ENCODE peak calls at places on chromosomes 5 and 9, in six cellular contexts. K is SK-N-SH, Z is K562, Y is H1, J is HepG2, U is HCT116. A is an unnamed sample.

GRCh38 chr5:54581831-54582548 is 64.4 kb downstream of the SNX18 start:
- DNase-seq in U (no peak), J (no peak), Z (no peak), Y (no peak), K (no peak), A (no peak)

GRCh38 chr9:115757461-115757860 is 396.1 kb upstream of the PAPPA start:
- DNase-seq in J (no peak), Z (no peak), U (no peak), Y (no peak), K (no peak), A (no peak)

GRCh38 chr5:112534564-112534963 is 115.5 kb upstream of the EPB41L4A start:
- DNase-seq in K (no peak), Y (no peak), Z (no peak), J (no peak), U (no peak), A (no peak)

GRCh38 chr9:129322022-129322621 is 144.1 kb upstream of the IER5L start:
- DNase-seq in Z (no peak), K (no peak), Y (no peak), U (no peak), J (no peak), A (no peak)

GRCh38 chr5:674630-675011 is 18.5 kb downstream of the TPPP start:
- DNase-seq in K (no peak), Y (no peak), J (no peak), U (no peak), Z (no peak), A (no peak)

GRCh38 chr5:136056336-136056735 is 27.5 kb downstream of the TGFBI start:
- DNase-seq in K (no peak), J (no peak), Y (no peak), Z (no peak), U (no peak), A (no peak)

GRCh38 chr9:126612329-126612812 is 1.4 kb upstream of the LMX1B start:
- DNase-seq in U (no peak), K (peak), J (no peak), Z (no peak), Y (no peak), A (no peak)

GRCh38 chr9:122807271-122807900 is 7.5 kb downstream of the OR1K1 start:
- DNase-seq in J (no peak), U (no peak), Z (no peak), Y (no peak), K (no peak), A (no peak)

GRCh38 chr9:109776391-109776790 is 3.6 kb upstream of the PALM2AKAP2 start:
- DNase-seq in Z (no peak), Y (no peak), J (no peak), U (no peak), K (no peak), A (no peak)

GRCh38 chr9:37540634-37541033 is 35.5 kb downstream of the FBXO10 start:
- DNase-seq in Y (no peak), J (no peak), K (no peak), U (no peak), Z (no peak), A (no peak)

GRCh38 chr9:86298873-86299272 is 16.5 kb upstream of the ISCA1 start:
- DNase-seq in U (no peak), Y (no peak), K (no peak), Z (no peak), J (no peak), A (no peak)

GRCh38 chr5:111384220-111384619 is 128.1 kb downstream of the STARD4 start:
- DNase-seq in U (no peak), J (no peak), K (no peak), Y (no peak), Z (no peak), A (no peak)

GRCh38 chr5:92544042-92544441 is 1037.0 kb downstream of the NR2F1-AS1 start:
- DNase-seq in Y (no peak), Z (no peak), U (no peak), J (no peak), K (no peak), A (no peak)

GRCh38 chr5:57989378-57989777 is 470.5 kb downstream of the PLK2 start:
- DNase-seq in K (no peak), Z (no peak), Y (no peak), J (no peak), U (no peak), A (no peak)

GRCh38 chr9:130563797-130564196 is 15.6 kb upstream of the FUBP3 start:
- DNase-seq in Y (no peak), U (no peak), Z (no peak), J (no peak), K (no peak), A (no peak)

GRCh38 chr9:4519604-4520003 is 29.3 kb downstream of the SLC1A1 start:
- DNase-seq in U (no peak), K (no peak), Y (no peak), J (no peak), Z (peak), A (no peak)

GRCh38 chr9:4517274-4517673 is 27.0 kb downstream of the SLC1A1 start:
- DNase-seq in Z (no peak), J (no peak), Y (no peak), U (no peak), K (no peak), A (no peak)

GRCh38 chr9:4510546-4511322 is 20.5 kb downstream of the SLC1A1 start:
- DNase-seq in J (no peak), K (no peak), Z (no peak), Y (no peak), U (no peak), A (no peak)

GRCh38 chr9:4514252-4515128 is 24.2 kb downstream of the SLC1A1 start:
- DNase-seq in Y (peak), Z (no peak), U (no peak), J (no peak), K (no peak), A (peak)

DNA sequence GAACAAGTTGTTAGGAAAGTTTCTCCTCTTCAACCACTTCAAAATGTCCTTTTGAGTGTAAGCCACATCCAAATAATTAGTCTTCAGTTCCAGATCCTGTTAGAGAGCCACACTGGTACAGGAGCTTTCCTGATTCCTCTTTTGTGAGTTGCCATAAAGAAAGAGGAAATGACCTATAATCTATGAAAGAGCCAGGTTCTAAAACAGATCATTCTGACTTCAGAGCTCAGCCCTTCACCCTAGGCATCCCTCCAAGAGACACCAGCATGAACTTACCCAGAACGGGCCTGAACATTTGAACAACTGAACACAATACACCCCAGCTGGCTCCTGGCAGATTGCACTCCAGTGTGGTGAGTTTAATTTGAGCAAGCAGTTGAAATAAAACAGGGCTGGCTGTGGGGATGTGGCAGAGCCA is 25.7 kb downstream of the SLC1A1 start:
- DNase-seq in Z (no peak), Y (no peak), J (no peak), K (no peak), U (no peak), A (no peak)
- TF ChIP-seq YY1 in Z (no peak), Y (no peak), J (no peak), K (no peak), U (no peak), A (no peak)

DNA sequence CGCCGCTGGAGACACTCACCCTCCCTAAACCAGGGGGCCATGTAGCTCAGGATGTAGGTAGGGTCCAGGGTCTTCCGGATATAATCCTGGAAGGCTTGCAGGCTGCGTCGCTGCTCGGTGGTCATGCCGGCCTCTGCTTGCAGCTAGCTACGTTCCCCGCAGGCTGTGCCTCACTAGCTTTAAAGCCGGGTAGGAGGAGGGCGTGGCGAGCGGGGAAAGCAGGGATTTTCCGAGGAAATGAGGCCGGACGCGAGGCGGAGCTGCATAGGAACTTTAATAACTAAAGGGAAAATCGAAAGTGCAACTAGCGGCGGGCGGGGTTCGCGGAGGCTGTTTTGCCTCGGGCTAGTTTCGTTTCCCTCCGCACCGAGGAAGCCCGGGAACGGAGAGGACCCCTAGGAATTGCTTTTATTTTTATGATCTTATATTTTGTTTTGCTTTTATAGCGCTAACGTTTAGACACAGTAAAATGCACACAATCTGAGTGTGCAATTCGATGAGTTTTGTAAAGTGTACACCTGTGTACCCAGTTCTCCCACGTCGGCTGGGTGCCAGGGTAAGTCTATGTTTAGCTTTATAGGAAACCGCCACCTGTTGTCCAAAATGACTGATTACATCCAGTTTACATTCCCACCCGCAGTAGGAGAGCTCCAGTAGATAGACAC is at the start of gene RIGI:
- DNase-seq in Y (peak), U (peak), Z (peak), K (peak), J (peak), A (peak)
- H3K9ac ChIP-seq in Y (peak), U (peak), Z (peak), K (peak), J (peak), A (peak)

DNA sequence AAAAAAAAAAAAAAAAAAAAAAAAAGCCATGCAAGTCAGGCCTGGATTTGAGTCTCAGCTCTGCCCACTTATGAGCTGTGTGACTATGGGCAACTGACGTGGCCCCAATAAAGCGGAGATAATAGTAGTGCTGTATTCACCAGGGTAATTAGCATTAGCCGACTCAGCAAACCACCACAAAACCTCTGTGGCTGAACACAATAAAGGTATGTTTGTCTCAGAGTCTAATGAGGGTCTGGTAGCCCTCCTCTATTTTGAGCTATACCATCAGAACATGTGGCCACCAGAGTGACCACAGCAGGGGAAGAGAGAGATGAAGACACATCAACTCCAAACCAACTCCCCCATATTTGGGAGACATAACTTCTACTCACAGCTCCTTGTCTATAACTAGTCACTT is 15.9 kb downstream of the SWI5 start:
- DNase-seq in U (no peak), Z (no peak), K (no peak), Y (no peak), J (no peak), A (no peak)
- TF ChIP-seq YY1 in U (no peak), Z (no peak), K (no peak), Y (no peak), J (no peak), A (no peak)

DNA sequence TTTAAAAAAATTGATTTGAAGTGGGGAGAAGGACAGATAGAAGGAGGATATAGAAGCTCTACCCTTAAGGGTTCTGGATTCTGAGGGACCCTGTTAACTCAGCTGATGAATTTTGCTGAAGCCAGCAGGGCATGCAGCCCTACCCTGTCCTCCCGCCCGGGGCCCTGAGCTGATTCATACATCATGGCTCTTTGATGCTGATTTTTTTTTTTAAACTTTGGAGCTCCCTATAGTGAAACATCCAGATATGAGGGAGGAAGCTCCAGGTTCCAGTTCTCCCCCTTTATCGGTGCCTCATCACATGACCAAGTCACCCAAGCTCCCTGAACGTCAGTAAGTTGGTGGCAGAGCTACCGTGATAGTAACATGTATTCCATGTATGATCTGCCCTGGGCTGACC is 26.1 kb downstream of the SPARC start:
- DNase-seq in Y (no peak), U (no peak), J (no peak), K (no peak), Z (no peak), A (no peak)
- H3K9ac ChIP-seq in Y (no peak), U (no peak), J (no peak), K (peak), Z (no peak), A (no peak)

DNA sequence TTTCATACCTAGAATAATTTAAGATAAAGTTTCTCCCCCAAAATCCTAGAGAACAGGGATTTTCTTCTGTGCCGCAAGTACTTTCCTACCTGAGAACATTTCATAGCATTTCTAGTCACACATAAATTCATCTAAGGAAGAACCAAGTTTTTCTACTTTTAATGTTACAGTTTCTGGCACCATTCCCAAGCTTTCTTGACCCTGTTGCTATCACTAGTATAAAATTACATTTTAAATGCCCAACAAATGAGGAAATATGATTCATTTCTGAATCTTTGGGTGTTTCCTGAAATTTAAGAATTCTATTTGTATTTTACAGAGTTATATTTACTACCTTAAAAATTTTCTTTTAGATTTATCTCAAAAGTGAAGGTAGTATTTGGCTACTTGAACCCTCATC is 137.8 kb downstream of the LPAR1 start:
- DNase-seq in Y (no peak), Z (no peak), J (no peak), U (no peak), K (no peak), A (no peak)
- TF ChIP-seq YY1 in Y (no peak), Z (no peak), J (no peak), U (no peak), K (no peak), A (no peak)

GRCh38 chr9:133717113-133718031 is 20.8 kb downstream of the SARDH start:
- DNase-seq in K (no peak), Z (no peak), Y (no peak), U (no peak), J (no peak), A (no peak)

GRCh38 chr9:133716564-133717112 is 21.5 kb downstream of the SARDH start:
- DNase-seq in K (no peak), Y (no peak), U (no peak), J (no peak), Z (no peak), A (no peak)

GRCh38 chr9:133715295-133715865 is 22.8 kb downstream of the SARDH start:
- DNase-seq in Y (no peak), K (peak), Z (no peak), U (no peak), J (no peak), A (no peak)

GRCh38 chr9:133714606-133715294 is 23.4 kb downstream of the SARDH start:
- DNase-seq in K (peak), Z (no peak), Y (no peak), J (peak), U (no peak), A (no peak)

GRCh38 chr9:133715866-133716563 is 22.1 kb downstream of the SARDH start:
- DNase-seq in K (peak), J (peak), Y (no peak), U (no peak), Z (peak), A (no peak)
- H3K9ac ChIP-seq in K (peak), J (peak), Y (no peak), U (no peak), Z (no peak), A (no peak)

GRCh38 chr5:67003373-67003905 is 193.2 kb downstream of the CD180 start:
- DNase-seq in U (no peak), J (no peak), Y (no peak), Z (peak), K (no peak), A (no peak)

GRCh38 chr5:67004730-67005350 is 191.8 kb downstream of the CD180 start:
- DNase-seq in K (peak), J (no peak), U (no peak), Z (peak), Y (no peak), A (no peak)

GRCh38 chr5:67003906-67004729 is 192.5 kb downstream of the CD180 start:
- DNase-seq in J (peak), Y (peak), U (peak), Z (peak), K (peak), A (peak)

GRCh38 chr5:67000794-67001475 is 195.7 kb downstream of the CD180 start:
- DNase-seq in J (no peak), Y (no peak), K (no peak), Z (no peak), U (no peak), A (no peak)

GRCh38 chr5:67002832-67003231 is 193.8 kb downstream of the CD180 start:
- DNase-seq in K (no peak), Z (no peak), Y (no peak), J (peak), U (no peak), A (no peak)
- TF ChIP-seq YY1 in K (no peak), Z (no peak), Y (no peak), J (no peak), U (no peak), A (no peak)

DNA sequence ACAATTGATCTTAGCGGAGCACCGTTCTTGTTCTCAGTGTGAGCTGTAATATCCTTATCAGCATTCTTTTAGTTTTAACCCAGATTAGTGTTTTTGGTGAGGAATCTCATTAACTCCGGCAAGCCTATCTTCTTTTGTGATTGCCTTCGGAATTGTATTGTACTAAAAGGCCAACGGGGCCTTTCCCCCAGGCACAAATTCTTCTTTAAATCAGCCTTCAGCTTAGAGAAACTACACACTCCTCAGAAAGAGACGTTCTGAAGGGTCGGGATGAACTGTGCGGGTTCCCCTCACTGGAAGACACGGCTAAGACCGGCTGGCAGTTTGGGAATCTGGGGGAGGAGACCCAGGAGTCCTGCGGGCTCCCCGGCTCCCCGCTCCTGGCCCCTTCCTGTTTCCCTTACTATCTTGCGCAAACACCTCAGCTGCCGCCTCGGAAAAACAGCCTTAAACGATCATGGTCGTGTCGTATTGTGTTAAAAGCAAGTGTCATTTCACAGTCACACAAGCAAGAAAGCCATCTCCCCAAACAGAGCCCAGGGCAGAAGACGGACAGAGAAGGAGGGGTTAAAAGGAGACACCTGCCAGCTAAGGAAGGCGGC is 353.1 kb upstream of the IRX2 start:
- DNase-seq in K (no peak), Z (no peak), Y (no peak), J (no peak), U (no peak), A (no peak)
- H3K9ac ChIP-seq in K (no peak), Z (no peak), Y (no peak), J (no peak), U (no peak), A (peak)

GRCh38 chr5:78907255-78907886 is 77.7 kb downstream of the ARSB start:
- DNase-seq in Y (no peak), K (no peak), Z (peak), J (no peak), U (no peak), A (no peak)
- TF ChIP-seq YY1 in Y (no peak), K (no peak), Z (no peak), J (no peak), U (no peak), A (no peak)

GRCh38 chr5:160399402-160400353 is at the start of gene FAM200C:
- DNase-seq in U (peak), K (peak), J (peak), Z (peak), Y (peak), A (peak)

GRCh38 chr5:160395111-160395510 is 4.7 kb downstream of the FAM200C start:
- DNase-seq in Z (no peak), K (no peak), Y (no peak), J (no peak), U (no peak), A (no peak)

GRCh38 chr5:160397492-160397891 is 2.4 kb downstream of the FAM200C start:
- DNase-seq in J (no peak), Z (no peak), Y (no peak), U (no peak), K (no peak), A (no peak)

DNA sequence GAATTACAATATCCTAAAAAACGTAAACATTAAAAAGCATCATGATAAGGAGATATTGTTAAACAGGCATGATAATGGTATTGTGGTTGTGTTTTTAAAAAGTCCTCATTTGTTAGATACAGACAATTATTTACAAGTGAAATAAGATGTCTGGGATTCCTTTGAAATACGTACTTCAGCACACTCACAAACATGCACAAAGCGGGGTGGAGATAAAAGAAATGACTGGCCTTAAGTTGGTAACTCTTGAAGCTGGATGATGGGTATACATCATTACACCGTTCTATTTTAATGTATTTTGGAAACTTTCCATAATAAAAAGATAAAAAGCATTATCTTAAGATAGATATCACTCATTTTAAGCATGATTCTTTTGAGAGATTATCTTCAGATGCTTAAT is 1.0 kb downstream of the FAM200C start:
- DNase-seq in U (no peak), Y (no peak), J (no peak), Z (no peak), K (no peak), A (no peak)
- H3K9ac ChIP-seq in U (peak), Y (no peak), J (peak), Z (peak), K (peak), A (peak)